ENCODE peak calls at places on chromosomes 2 and 18, in nine cellular contexts. G, V, Z, K, L, P, C, A and B are unnamed samples.

GRCh38 chr2:223688094-223688835 is 86.1 kb upstream of the SCG2 start:
- DNase-seq in C (peak), L (no peak), A (no peak), Z (no peak), K (no peak), P (no peak), V (peak), G (no peak), B (peak)

GRCh38 chr2:127770973-127771735 is 39.8 kb downstream of the WDR33 start:
- DNase-seq in C (no peak), K (peak), Z (no peak), G (peak), V (no peak), P (no peak), L (no peak), A (no peak), B (no peak)

GRCh38 chr2:56185582-56186046 is 1.8 kb downstream of the CCDC85A start:
- DNase-seq in A (no peak), K (peak), P (no peak), L (no peak), V (peak), Z (no peak), G (peak), C (peak), B (peak)

GRCh38 chr18:33833847-33834246 is 255.8 kb downstream of the ASXL3 start:
- DNase-seq in G (no peak), A (no peak), K (no peak), P (no peak), C (no peak), V (no peak), L (no peak), Z (no peak), B (no peak)

GRCh38 chr2:67437132-67437531 is 40.0 kb downstream of the ETAA1 start:
- DNase-seq in C (no peak), Z (no peak), K (no peak), A (no peak), V (no peak), G (peak), P (no peak), L (no peak), B (no peak)

GRCh38 chr2:232522014-232522854 is 2.0 kb downstream of the PRSS56 start:
- DNase-seq in C (peak), L (peak), G (peak), Z (no peak), K (no peak), V (no peak), P (no peak), A (peak), B (no peak)

GRCh38 chr2:174062934-174063333 is 97.8 kb upstream of the SP3 start:
- DNase-seq in V (no peak), C (no peak), P (no peak), Z (no peak), A (no peak), G (no peak), L (no peak), K (no peak), B (no peak)

GRCh38 chr2:96528680-96529375 is 7.7 kb upstream of the ARID5A start:
- DNase-seq in K (no peak), G (no peak), V (no peak), Z (no peak), A (no peak), C (no peak), P (no peak), L (no peak), B (no peak)

GRCh38 chr2:5976626-5977025 is 284.4 kb downstream of the SOX11 start:
- DNase-seq in C (no peak), A (no peak), K (no peak), Z (no peak), V (no peak), P (no peak), L (no peak), G (no peak), B (no peak)

GRCh38 chr2:190352668-190353536 is 9.5 kb downstream of the INPP1 start:
- DNase-seq in P (no peak), G (peak), K (no peak), A (no peak), L (no peak), V (no peak), Z (no peak), C (no peak), B (no peak)

GRCh38 chr2:46954951-46955571 is 39.5 kb upstream of the MCFD2 start:
- DNase-seq in C (no peak), L (no peak), G (peak), Z (no peak), V (no peak), K (no peak), P (no peak), A (no peak), B (no peak)

GRCh38 chr2:154623819-154624218 is 74.7 kb upstream of the KCNJ3 start:
- DNase-seq in L (no peak), P (no peak), Z (peak), A (no peak), V (peak), K (peak), C (peak), G (peak), B (peak)

GRCh38 chr2:89821455-89821945 is 1130.0 kb downstream of the RPIA start:
- DNase-seq in G (no peak), V (no peak), K (no peak), Z (no peak), L (no peak), P (no peak), C (no peak), A (no peak), B (no peak)

GRCh38 chr2:107197601-107198000 is 311.6 kb upstream of the ST6GAL2 start:
- DNase-seq in P (no peak), L (no peak), V (peak), A (no peak), G (no peak), Z (no peak), C (no peak), K (no peak), B (no peak)

GRCh38 chr18:26617151-26617554 is 68.8 kb upstream of the KCTD1 start:
- DNase-seq in G (peak), A (no peak), Z (no peak), C (no peak), K (no peak), L (no peak), P (no peak), V (no peak), B (no peak)

GRCh38 chr2:108270768-108271506 is 17.8 kb upstream of the SULT1C2 start:
- DNase-seq in C (no peak), A (no peak), L (no peak), Z (no peak), K (no peak), V (no peak), P (no peak), G (no peak), B (no peak)

GRCh38 chr2:68716948-68717661 is 17.5 kb upstream of the ARHGAP25 start:
- DNase-seq in G (no peak), P (no peak), K (no peak), V (no peak), L (no peak), C (no peak), Z (no peak), A (no peak), B (no peak)

GRCh38 chr2:184558713-184559464 is 39.4 kb upstream of the ZNF804A start:
- DNase-seq in A (no peak), V (no peak), G (no peak), P (no peak), K (no peak), L (no peak), Z (no peak), C (no peak), B (no peak)

GRCh38 chr2:128169094-128169493 is 78.1 kb downstream of the UGGT1 start:
- DNase-seq in C (no peak), L (no peak), V (no peak), G (no peak), P (no peak), K (no peak), Z (no peak), A (no peak), B (no peak)

GRCh38 chr2:176125215-176126054 is 2.9 kb downstream of the HOXD9 start:
- DNase-seq in K (no peak), C (no peak), Z (no peak), A (no peak), G (peak), P (no peak), L (no peak), V (no peak), B (no peak)